ENCODE peak calls at places on chromosomes 12 and 14, in seven cellular contexts. One of them, this sample, is unnamed.

GRCh38 chr14:36426836-36427235 is 93.2 kb downstream of the NKX2-1 start:
- DNase-seq in hepatic stellate cell: no peak
- DNase-seq in stimulated activated CD8-positive, alpha-beta memory T cell treated with anti-CD3 and anti-CD28 coated beads, Interleukin-7, amount 100 ng/mL, for 1 hour: no peak
- DNase-seq in activated CD8-positive, alpha-beta T cell treated with anti-CD3 and anti-CD28 coated beads for 36 hours: no peak
- DNase-seq in mesendoderm: no peak
- DNase-seq in GM23248: no peak
- DNase-seq in activated naive CD8-positive, alpha-beta T cell treated with anti-CD3 and anti-CD28 coated beads for 36 hours: no peak
- DNase-seq in this sample: no peak

GRCh38 chr14:89841855-89842254 is 112.7 kb downstream of the EFCAB11 start:
- DNase-seq in hepatic stellate cell: no peak
- DNase-seq in activated naive CD8-positive, alpha-beta T cell treated with anti-CD3 and anti-CD28 coated beads for 36 hours: no peak
- DNase-seq in GM23248: no peak
- DNase-seq in stimulated activated CD8-positive, alpha-beta memory T cell treated with anti-CD3 and anti-CD28 coated beads, Interleukin-7, amount 100 ng/mL, for 1 hour: no peak
- DNase-seq in activated CD8-positive, alpha-beta T cell treated with anti-CD3 and anti-CD28 coated beads for 36 hours: no peak
- DNase-seq in mesendoderm: peak; percentile 61
- DNase-seq in this sample: no peak

GRCh38 chr12:25830456-25830855 is 128.0 kb upstream of the RASSF8 start:
- DNase-seq in GM23248: peak; percentile 95
- DNase-seq in stimulated activated CD8-positive, alpha-beta memory T cell treated with anti-CD3 and anti-CD28 coated beads, Interleukin-7, amount 100 ng/mL, for 1 hour: no peak
- DNase-seq in activated CD8-positive, alpha-beta T cell treated with anti-CD3 and anti-CD28 coated beads for 36 hours: no peak
- DNase-seq in activated naive CD8-positive, alpha-beta T cell treated with anti-CD3 and anti-CD28 coated beads for 36 hours: no peak
- DNase-seq in mesendoderm: no peak
- DNase-seq in hepatic stellate cell: no peak
- DNase-seq in this sample: no peak

GRCh38 chr12:62604856-62605255 is 138.2 kb downstream of the MON2 start:
- DNase-seq in activated naive CD8-positive, alpha-beta T cell treated with anti-CD3 and anti-CD28 coated beads for 36 hours: no peak
- DNase-seq in stimulated activated CD8-positive, alpha-beta memory T cell treated with anti-CD3 and anti-CD28 coated beads, Interleukin-7, amount 100 ng/mL, for 1 hour: no peak
- DNase-seq in GM23248: peak; percentile 66
- DNase-seq in activated CD8-positive, alpha-beta T cell treated with anti-CD3 and anti-CD28 coated beads for 36 hours: no peak
- DNase-seq in mesendoderm: peak; percentile 65
- DNase-seq in hepatic stellate cell: peak; percentile 17
- DNase-seq in this sample: no peak

GRCh38 chr14:93096923-93097322 is 18.8 kb downstream of the ITPK1 start:
- DNase-seq in activated naive CD8-positive, alpha-beta T cell treated with anti-CD3 and anti-CD28 coated beads for 36 hours: no peak
- DNase-seq in hepatic stellate cell: no peak
- DNase-seq in GM23248: no peak
- DNase-seq in stimulated activated CD8-positive, alpha-beta memory T cell treated with anti-CD3 and anti-CD28 coated beads, Interleukin-7, amount 100 ng/mL, for 1 hour: no peak
- DNase-seq in mesendoderm: no peak
- DNase-seq in activated CD8-positive, alpha-beta T cell treated with anti-CD3 and anti-CD28 coated beads for 36 hours: no peak
- DNase-seq in this sample: no peak

GRCh38 chr12:124548854-124549378 is 18.5 kb downstream of the NCOR2 start:
- DNase-seq in activated CD8-positive, alpha-beta T cell treated with anti-CD3 and anti-CD28 coated beads for 36 hours: peak; percentile 62
- DNase-seq in mesendoderm: no peak
- DNase-seq in stimulated activated CD8-positive, alpha-beta memory T cell treated with anti-CD3 and anti-CD28 coated beads, Interleukin-7, amount 100 ng/mL, for 1 hour: no peak
- DNase-seq in hepatic stellate cell: no peak
- DNase-seq in activated naive CD8-positive, alpha-beta T cell treated with anti-CD3 and anti-CD28 coated beads for 36 hours: no peak
- DNase-seq in GM23248: peak; percentile 90
- DNase-seq in this sample: no peak

GRCh38 chr12:104668274-104668718 is 211.5 kb downstream of the CHST11 start:
- DNase-seq in mesendoderm: peak; percentile 48
- DNase-seq in activated naive CD8-positive, alpha-beta T cell treated with anti-CD3 and anti-CD28 coated beads for 36 hours: no peak
- DNase-seq in activated CD8-positive, alpha-beta T cell treated with anti-CD3 and anti-CD28 coated beads for 36 hours: no peak
- DNase-seq in stimulated activated CD8-positive, alpha-beta memory T cell treated with anti-CD3 and anti-CD28 coated beads, Interleukin-7, amount 100 ng/mL, for 1 hour: no peak
- DNase-seq in GM23248: no peak
- DNase-seq in hepatic stellate cell: no peak
- DNase-seq in this sample: peak; percentile 36

GRCh38 chr12:110923692-110924334 is 3.4 kb upstream of the MYL2 start:
- DNase-seq in mesendoderm: no peak
- DNase-seq in activated CD8-positive, alpha-beta T cell treated with anti-CD3 and anti-CD28 coated beads for 36 hours: no peak
- DNase-seq in activated naive CD8-positive, alpha-beta T cell treated with anti-CD3 and anti-CD28 coated beads for 36 hours: no peak
- DNase-seq in GM23248: no peak
- DNase-seq in hepatic stellate cell: no peak
- DNase-seq in stimulated activated CD8-positive, alpha-beta memory T cell treated with anti-CD3 and anti-CD28 coated beads, Interleukin-7, amount 100 ng/mL, for 1 hour: no peak
- DNase-seq in this sample: no peak

GRCh38 chr12:473863-474577 is 14.3 kb downstream of the B4GALNT3 start:
- DNase-seq in GM23248: no peak
- DNase-seq in hepatic stellate cell: no peak
- DNase-seq in activated CD8-positive, alpha-beta T cell treated with anti-CD3 and anti-CD28 coated beads for 36 hours: no peak
- DNase-seq in activated naive CD8-positive, alpha-beta T cell treated with anti-CD3 and anti-CD28 coated beads for 36 hours: no peak
- DNase-seq in mesendoderm: peak; percentile 96
- DNase-seq in stimulated activated CD8-positive, alpha-beta memory T cell treated with anti-CD3 and anti-CD28 coated beads, Interleukin-7, amount 100 ng/mL, for 1 hour: no peak
- DNase-seq in this sample: no peak

GRCh38 chr12:47717443-47718193 is 7.7 kb downstream of the ENDOU start:
- DNase-seq in hepatic stellate cell: peak; percentile 95
- DNase-seq in activated CD8-positive, alpha-beta T cell treated with anti-CD3 and anti-CD28 coated beads for 36 hours: peak; percentile 74
- DNase-seq in activated naive CD8-positive, alpha-beta T cell treated with anti-CD3 and anti-CD28 coated beads for 36 hours: peak; percentile 53
- DNase-seq in GM23248: peak; percentile 88
- DNase-seq in mesendoderm: peak; percentile 93
- DNase-seq in stimulated activated CD8-positive, alpha-beta memory T cell treated with anti-CD3 and anti-CD28 coated beads, Interleukin-7, amount 100 ng/mL, for 1 hour: no peak
- DNase-seq in this sample: peak; percentile 30

GRCh38 chr12:7162691-7163114 is 26.8 kb upstream of the PEX5 start:
- DNase-seq in activated naive CD8-positive, alpha-beta T cell treated with anti-CD3 and anti-CD28 coated beads for 36 hours: peak; percentile 40
- DNase-seq in hepatic stellate cell: no peak
- DNase-seq in activated CD8-positive, alpha-beta T cell treated with anti-CD3 and anti-CD28 coated beads for 36 hours: peak; percentile 45
- DNase-seq in mesendoderm: peak; percentile 79
- DNase-seq in stimulated activated CD8-positive, alpha-beta memory T cell treated with anti-CD3 and anti-CD28 coated beads, Interleukin-7, amount 100 ng/mL, for 1 hour: no peak
- DNase-seq in GM23248: peak; percentile 54
- DNase-seq in this sample: peak; percentile 27

GRCh38 chr12:109999649-109999971 is 380 bp downstream of the ANKRD13A start:
- DNase-seq in hepatic stellate cell: no peak
- DNase-seq in GM23248: no peak
- DNase-seq in mesendoderm: no peak
- DNase-seq in activated naive CD8-positive, alpha-beta T cell treated with anti-CD3 and anti-CD28 coated beads for 36 hours: no peak
- DNase-seq in activated CD8-positive, alpha-beta T cell treated with anti-CD3 and anti-CD28 coated beads for 36 hours: no peak
- DNase-seq in stimulated activated CD8-positive, alpha-beta memory T cell treated with anti-CD3 and anti-CD28 coated beads, Interleukin-7, amount 100 ng/mL, for 1 hour: no peak
- DNase-seq in this sample: no peak

GRCh38 chr14:32330356-32331226 is 1.5 kb downstream of the AKAP6 start:
- DNase-seq in mesendoderm: no peak
- DNase-seq in GM23248: no peak
- DNase-seq in stimulated activated CD8-positive, alpha-beta memory T cell treated with anti-CD3 and anti-CD28 coated beads, Interleukin-7, amount 100 ng/mL, for 1 hour: no peak
- DNase-seq in activated naive CD8-positive, alpha-beta T cell treated with anti-CD3 and anti-CD28 coated beads for 36 hours: no peak
- DNase-seq in hepatic stellate cell: no peak
- DNase-seq in activated CD8-positive, alpha-beta T cell treated with anti-CD3 and anti-CD28 coated beads for 36 hours: no peak
- DNase-seq in this sample: no peak

GRCh38 chr14:71388336-71388735 is 481.1 kb downstream of the PCNX1 start:
- DNase-seq in GM23248: no peak
- DNase-seq in hepatic stellate cell: no peak
- DNase-seq in stimulated activated CD8-positive, alpha-beta memory T cell treated with anti-CD3 and anti-CD28 coated beads, Interleukin-7, amount 100 ng/mL, for 1 hour: no peak
- DNase-seq in activated CD8-positive, alpha-beta T cell treated with anti-CD3 and anti-CD28 coated beads for 36 hours: no peak
- DNase-seq in mesendoderm: no peak
- DNase-seq in activated naive CD8-positive, alpha-beta T cell treated with anti-CD3 and anti-CD28 coated beads for 36 hours: no peak
- DNase-seq in this sample: no peak

GRCh38 chr14:86129426-86129825 is 599.5 kb downstream of the FLRT2 start:
- DNase-seq in hepatic stellate cell: no peak
- DNase-seq in GM23248: no peak
- DNase-seq in stimulated activated CD8-positive, alpha-beta memory T cell treated with anti-CD3 and anti-CD28 coated beads, Interleukin-7, amount 100 ng/mL, for 1 hour: no peak
- DNase-seq in mesendoderm: peak; percentile 19
- DNase-seq in activated naive CD8-positive, alpha-beta T cell treated with anti-CD3 and anti-CD28 coated beads for 36 hours: no peak
- DNase-seq in activated CD8-positive, alpha-beta T cell treated with anti-CD3 and anti-CD28 coated beads for 36 hours: no peak
- DNase-seq in this sample: no peak

This sample was measured in nucleus accumbens.